ENCODE peak calls at places on chromosome 11, in seven cellular contexts. Q, C, W, R, N, J and S are unnamed samples.

GRCh38 chr11:87097582-87097981 is 59.8 kb downstream of the TMEM135 start:
- DNase-seq in J (no peak), R (peak; percentile 72), W (no peak), C (no peak), Q (peak; percentile 4), N (peak; percentile 31), S (peak; percentile 35)

GRCh38 chr11:7495997-7496545 is 10.8 kb downstream of the OLFML1 start:
- DNase-seq in R (no peak), W (no peak), Q (no peak), C (no peak), N (no peak), J (no peak), S (no peak)

GRCh38 chr11:27211370-27212127 is 151.5 kb downstream of the CCDC34 start:
- DNase-seq in W (no peak), N (no peak), R (peak; percentile 63), Q (no peak), C (no peak), J (no peak), S (no peak)

GRCh38 chr11:10091314-10092045 is 202.5 kb downstream of the SBF2 start:
- DNase-seq in C (no peak), R (peak; percentile 32), N (no peak), W (no peak), J (peak; percentile 14), Q (no peak), S (no peak)

GRCh38 chr11:10551845-10552352 is 10.9 kb upstream of the RNF141 start:
- DNase-seq in R (no peak), W (no peak), C (no peak), Q (no peak), J (no peak), N (no peak), S (no peak)

GRCh38 chr11:1236316-1237127 is 13.7 kb downstream of the MUC5B start:
- DNase-seq in Q (no peak), C (no peak), R (no peak), W (peak; percentile 9), N (no peak), J (no peak), S (no peak)

GRCh38 chr11:62461740-62462522 is 43.1 kb downstream of the SCGB1A1 start:
- DNase-seq in J (no peak), R (no peak), N (peak; percentile 79), C (no peak), Q (no peak), W (no peak), S (no peak)

GRCh38 chr11:11895672-11896071 is 53.9 kb downstream of the USP47 start:
- DNase-seq in Q (no peak), R (no peak), C (no peak), W (no peak), N (peak; percentile 23), J (no peak), S (no peak)

GRCh38 chr11:112157274-112157766 is 6.6 kb downstream of the IL18 start:
- DNase-seq in W (no peak), C (no peak), R (no peak), N (peak; percentile 99), Q (no peak), J (peak; percentile 99), S (no peak)

GRCh38 chr11:17714356-17714854 is 5.0 kb upstream of the MYOD1 start:
- DNase-seq in R (no peak), Q (no peak), C (no peak), J (no peak), N (no peak), W (peak; percentile 82), S (no peak)